ENCODE peak calls at places on chromosome 4, in ten cellular contexts. M is activated T-helper 9 cell treated with anti-CD3 and anti-CD28 coated beads, Interleukin-2, amount 50 U/mL, for 16 hours; U is NCI-H345; J is fibroblast of the aortic adventitia; R is effector memory CD8-positive, alpha-beta T cell; E is KBM-7; G is Ammon's horn; K is NCI-H2171 treated with DMSO at 0.1 percent for 48 hours; Q is SW 1271; O is NB4. A is an unnamed sample.

GRCh38 chr4:8394125-8394524 is 46.4 kb downstream of the ACOX3 start:
- DNase-seq in M (no peak), U (peak; percentile 46), J (peak; percentile 81), R (no peak), E (no peak), G (peak; percentile 81), K (no peak), Q (no peak), O (no peak), A (peak; percentile 95)

GRCh38 chr4:93649828-93650227 is 178.7 kb upstream of the ATOH1 start:
- DNase-seq in M (no peak), U (no peak), J (no peak), R (no peak), E (no peak), G (no peak), K (no peak), Q (no peak), O (no peak), A (no peak)

GRCh38 chr4:158238574-158238973 is 28.3 kb downstream of the TMEM144 start:
- DNase-seq in M (no peak), U (no peak), J (no peak), R (no peak), E (no peak), G (peak; percentile 91), K (peak; percentile 35), Q (no peak), O (no peak), A (no peak)

GRCh38 chr4:177450421-177451107 is 8.3 kb upstream of the AGA start:
- DNase-seq in M (no peak), U (no peak), J (peak; percentile 4), R (no peak), E (no peak), G (no peak), K (no peak), Q (no peak), O (peak; percentile 62), A (no peak)

GRCh38 chr4:48340905-48341775 is at the start of gene SLAIN2:
- DNase-seq in M (peak; percentile 96), U (peak; percentile 97), J (peak; percentile 97), R (peak; percentile 100), E (peak; percentile 94), G (peak; percentile 99), K (peak; percentile 82), Q (peak; percentile 98), O (peak; percentile 99), A (peak; percentile 98)

GRCh38 chr4:104989363-104989762 is 157.3 kb upstream of the TET2 start:
- DNase-seq in M (no peak), U (peak; percentile 31), J (peak; percentile 6), R (no peak), E (no peak), G (no peak), K (peak; percentile 70), Q (no peak), O (no peak), A (no peak)

GRCh38 chr4:8330821-8331566 is 61.4 kb downstream of the HTRA3 start:
- DNase-seq in M (no peak), U (no peak), J (no peak), R (no peak), E (no peak), G (peak; percentile 60), K (no peak), Q (no peak), O (no peak), A (peak; percentile 87)

GRCh38 chr4:25862411-25863346 is at the start of gene SEL1L3:
- DNase-seq in M (peak; percentile 54), U (peak; percentile 28), J (no peak), R (peak; percentile 31), E (no peak), G (peak; percentile 16), K (no peak), Q (no peak), O (peak; percentile 62), A (peak; percentile 86)

A was measured in lower leg skin.